ENCODE peak calls at places on chromosomes 11 and 22, in nine cellular contexts. M, I, N, T, H, U, P, W and A are unnamed samples. For H3K9me3, the result is how much of the 10 kb centered on the place peaks cover.

GRCh38 chr11:121610706-121611105 is 157.9 kb upstream of the SORL1-AS1 start:
- DNase-seq in N (no peak), P (no peak), W (no peak), T (no peak), H (no peak), U (no peak), I (no peak), M (no peak), A (no peak)

GRCh38 chr11:67256477-67256876 is 9.8 kb upstream of the GRK2 start:
- DNase-seq in H (no peak), N (no peak), U (no peak), M (no peak), W (no peak), P (no peak), T (no peak), I (no peak), A (no peak)

GRCh38 chr22:37716708-37717107 is 19.9 kb downstream of the TRIOBP start:
- DNase-seq in T (no peak), N (no peak), U (no peak), M (no peak), I (no peak), P (no peak), W (no peak), H (no peak), A (no peak)

GRCh38 chr11:10534331-10534730 is 6.7 kb downstream of the RNF141 start:
- DNase-seq in P (no peak), M (no peak), I (no peak), U (no peak), T (no peak), N (no peak), W (no peak), H (no peak), A (no peak)

GRCh38 chr11:116791002-116791812 is 472 bp downstream of the APOA5 start:
- DNase-seq in W (peak), I (peak), T (peak), H (peak), M (peak), N (peak), U (peak), P (peak), A (peak)

GRCh38 chr11:60951909-60952741 is at the start of gene SLC15A3:
- DNase-seq in U (peak), M (no peak), P (no peak), W (peak), H (no peak), I (no peak), T (no peak), N (peak), A (peak)

GRCh38 chr22:36461665-36462474 is 19.6 kb downstream of the TXN2 start:
- DNase-seq in W (no peak), U (peak), M (peak), P (peak), T (no peak), H (no peak), N (no peak), I (no peak), A (peak)

GRCh38 chr11:60492488-60493009 is at the start of gene MS4A12:
- DNase-seq in H (no peak), W (no peak), T (no peak), M (no peak), N (no peak), I (no peak), P (no peak), U (no peak), A (no peak)

GRCh38 chr11:134287561-134287960 is 11.4 kb downstream of the GLB1L3 start:
- DNase-seq in U (no peak), W (no peak), H (no peak), P (no peak), I (no peak), M (no peak), N (no peak), T (no peak), A (no peak)

GRCh38 chr11:18617688-18618340 is 16.3 kb downstream of the SPTY2D1 start:
- DNase-seq in T (no peak), P (no peak), M (no peak), U (no peak), N (no peak), W (no peak), I (no peak), H (no peak), A (no peak)

GRCh38 chr11:30131535-30131934 is 99.3 kb upstream of the FSHB start:
- DNase-seq in U (no peak), H (no peak), M (no peak), T (no peak), P (no peak), N (no peak), I (no peak), W (no peak), A (no peak)

GRCh38 chr22:19576460-19577421 is 52.5 kb upstream of the CLDN5 start:
- DNase-seq in P (no peak), N (peak), W (no peak), M (peak), H (no peak), I (no peak), U (peak), T (peak), A (no peak)

GRCh38 chr22:43317252-43317651 is 25.9 kb downstream of the SCUBE1 start:
- DNase-seq in N (no peak), W (no peak), P (no peak), H (no peak), I (no peak), U (no peak), T (no peak), M (no peak), A (no peak)

GRCh38 chr11:9563196-9563730 is 10.2 kb upstream of the WEE1 start:
- DNase-seq in W (no peak), H (no peak), T (no peak), U (no peak), N (no peak), I (no peak), M (no peak), P (no peak), A (no peak)

GRCh38 chr11:96215094-96215782 is 127.8 kb downstream of the MAML2 start:
- DNase-seq in P (no peak), T (peak), W (no peak), H (no peak), M (no peak), N (no peak), I (no peak), U (no peak), A (peak)

GRCh38 chr22:19663286-19663815 is 51.0 kb upstream of the SEPTIN5 start:
- DNase-seq in T (no peak), M (peak), H (no peak), N (peak), I (no peak), U (no peak), P (peak), W (no peak), A (no peak)

GRCh38 chr11:65637794-65638317 is at the start of gene SIPA1:
- DNase-seq in U (peak), H (peak), I (peak), W (peak), T (peak), M (peak), N (peak), P (peak), A (peak)

GRCh38 chr22:19713650-19714319 is 518 bp upstream of the SEPTIN5 start:
- DNase-seq in P (no peak), T (no peak), N (no peak), H (no peak), U (no peak), M (peak), W (peak), I (no peak), A (no peak)

GRCh38 chr11:89327885-89328284 is 150.2 kb downstream of the TYR start:
- DNase-seq in H (no peak), U (no peak), P (no peak), W (no peak), N (no peak), I (no peak), M (no peak), T (no peak), A (no peak)

GRCh38 chr11:133968300-133968699 is 11.5 kb upstream of the IGSF9B start:
- DNase-seq in U (peak), P (no peak), M (no peak), H (peak), N (no peak), I (no peak), W (no peak), T (peak), A (no peak)

GRCh38 chr11:100830978-100831732 is 144.1 kb downstream of the ARHGAP42 start:
- DNase-seq in T (no peak), W (no peak), H (no peak), P (no peak), M (peak), U (no peak), I (no peak), N (no peak), A (no peak)

GRCh38 chr11:128421577-128421976 is 165.8 kb downstream of the ETS1 start:
- DNase-seq in H (no peak), T (no peak), P (no peak), M (peak), U (no peak), I (no peak), W (no peak), N (no peak), A (no peak)

GRCh38 chr11:86623736-86624135 is 48.7 kb downstream of the ME3 start:
- DNase-seq in W (no peak), P (no peak), T (no peak), N (no peak), H (no peak), M (no peak), U (no peak), I (no peak), A (no peak)

GRCh38 chr11:17811416-17811815 is 76.8 kb downstream of the KCNC1 start:
- DNase-seq in U (no peak), T (no peak), N (no peak), P (no peak), H (no peak), I (no peak), M (no peak), W (no peak), A (no peak)

GRCh38 chr11:98194611-98195010 is 826.1 kb upstream of the CNTN5 start:
- DNase-seq in H (no peak), U (no peak), P (no peak), I (no peak), W (no peak), N (no peak), M (peak), T (peak), A (no peak)

GRCh38 chr11:94775576-94776327 is 7.6 kb downstream of the AMOTL1 start:
- DNase-seq in U (no peak), I (no peak), H (no peak), W (no peak), P (no peak), M (no peak), T (peak), N (no peak), A (no peak)

GRCh38 chr11:9574806-9575530 is 1.5 kb downstream of the WEE1 start:
- DNase-seq in I (peak), M (peak), H (no peak), U (peak), P (peak), N (peak), T (peak), W (peak), A (peak)

GRCh38 chr11:100810146-100810545 is 123.1 kb downstream of the ARHGAP42 start:
- DNase-seq in W (no peak), M (no peak), U (no peak), T (no peak), H (no peak), I (no peak), N (no peak), P (no peak), A (no peak)

DNA sequence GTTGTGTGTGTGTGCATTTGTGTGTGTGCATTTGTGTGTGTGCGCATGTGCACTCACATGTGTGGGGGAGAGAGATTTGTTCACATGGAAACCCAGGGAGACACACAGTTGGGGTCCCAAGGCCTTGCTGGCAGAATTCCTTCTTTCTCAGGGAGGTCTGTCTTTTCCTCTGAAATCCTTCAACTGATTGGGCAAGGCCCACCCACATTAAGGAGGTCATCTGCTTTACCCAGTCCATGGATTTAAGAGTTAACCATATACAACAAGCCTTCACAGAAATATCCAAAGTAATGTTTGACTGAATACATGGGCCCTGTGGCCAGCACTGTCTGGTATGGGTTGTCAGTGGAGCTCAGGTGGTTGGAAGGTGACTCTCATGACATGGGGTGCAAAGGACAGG is 641.4 kb downstream of the BRD1 start:
- DNase-seq in I (no peak), P (no peak), W (no peak), U (no peak), N (no peak), T (no peak), H (no peak), M (no peak), A (no peak)
- H3K9me3 ChIP-seq in I (under half), P (under half), W (under half), U (under half), N (under half), T (under half), H (under half), M (under half), A (under half)

DNA sequence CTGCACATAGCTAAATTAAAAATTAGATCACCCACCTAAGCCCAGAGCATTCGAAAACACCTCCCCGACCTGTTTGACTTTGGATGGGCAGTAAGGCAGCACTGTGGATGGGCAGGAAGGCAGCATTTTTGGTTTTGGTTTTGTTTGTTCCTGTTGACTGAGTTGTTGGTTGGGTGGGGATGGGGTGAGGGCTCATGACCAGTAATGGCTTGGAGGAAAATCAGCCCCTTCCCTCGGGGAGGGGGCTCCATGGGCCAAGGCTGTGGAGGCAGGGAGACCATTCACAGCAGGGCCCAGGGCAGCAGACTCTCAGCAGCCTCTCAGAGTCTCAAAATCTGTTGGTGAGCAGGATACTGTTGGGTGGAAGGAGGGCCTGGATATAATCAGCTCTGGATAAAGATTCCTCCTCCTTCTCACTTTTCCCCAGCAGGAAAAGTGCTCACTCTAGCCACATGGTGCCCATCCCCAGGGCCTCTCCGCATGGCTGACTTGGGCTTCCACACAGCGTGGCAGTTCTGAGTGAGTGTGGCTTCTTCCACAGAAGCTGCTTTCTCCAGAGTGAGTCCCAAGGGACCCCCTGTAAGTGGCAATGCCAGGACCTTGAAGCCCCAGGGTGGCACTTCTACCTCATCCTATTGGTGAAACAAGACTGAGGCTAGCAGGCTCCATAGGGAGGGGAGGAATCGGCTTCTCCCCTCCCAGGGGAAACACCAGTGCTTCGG is 1491.2 kb downstream of the BRD1 start:
- DNase-seq in U (no peak), H (no peak), N (no peak), W (no peak), M (no peak), I (no peak), P (no peak), T (no peak), A (no peak)
- H3K9me3 ChIP-seq in U (under half), H (under half), N (under half), W (under half), M (under half), I (under half), P (under half), T (under half), A (under half)

GRCh38 chr11:28140689-28141455 is 32.7 kb downstream of the METTL15 start:
- DNase-seq in T (no peak), U (no peak), M (no peak), W (no peak), H (no peak), I (peak), P (no peak), N (no peak), A (no peak)
- H3K9me3 ChIP-seq in T (under half), U (under half), M (under half), W (under half), H (half or more), I (under half), P (under half), N (under half), A (under half)

DNA sequence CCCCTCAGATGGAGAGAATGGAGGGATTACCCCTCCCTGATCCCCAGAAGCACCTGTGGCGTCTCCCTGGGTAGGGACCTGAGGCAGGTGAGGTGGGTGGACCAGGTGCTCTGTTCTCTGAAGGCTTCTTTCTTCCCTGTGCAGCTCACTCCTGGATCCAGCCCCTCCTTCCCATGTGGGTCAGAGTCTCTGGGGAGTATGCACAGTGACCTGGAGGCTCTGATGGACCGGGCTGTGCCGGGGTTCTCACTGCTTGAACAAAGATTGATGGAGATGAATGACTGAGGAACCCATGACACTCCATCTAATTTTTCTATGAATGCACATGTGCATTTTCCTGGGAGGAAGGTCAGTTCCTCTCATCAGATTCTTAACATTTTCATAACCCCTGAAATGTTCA is 78.6 kb upstream of the SHANK2 start:
- DNase-seq in I (no peak), H (no peak), T (no peak), M (no peak), P (no peak), N (no peak), W (no peak), U (no peak), A (no peak)
- H3K9me3 ChIP-seq in I (under half), H (under half), T (under half), M (under half), P (under half), N (under half), W (under half), U (under half), A (under half)

GRCh38 chr11:54946429-54946828 is 239.8 kb downstream of the OR4A5 start:
- DNase-seq in T (no peak), W (no peak), M (no peak), H (no peak), I (no peak), N (no peak), P (no peak), U (no peak), A (no peak)

GRCh38 chr11:54944211-54944610 is 237.6 kb downstream of the OR4A5 start:
- DNase-seq in T (no peak), N (no peak), P (no peak), M (no peak), I (no peak), U (no peak), W (no peak), H (no peak), A (no peak)
- H3K9me3 ChIP-seq in T (under half), N (under half), P (under half), M (under half), I (under half), U (half or more), W (under half), H (under half), A (under half)

GRCh38 chr11:77789061-77789730 is 31.3 kb downstream of the RSF1 start:
- DNase-seq in M (no peak), W (no peak), U (no peak), T (peak), I (no peak), N (no peak), P (no peak), H (no peak), A (no peak)
- H3K9me3 ChIP-seq in M (under half), W (under half), U (under half), T (under half), I (under half), N (under half), P (under half), H (under half), A (under half)